ENCODE peak calls at places on chromosome 22, in nine cellular contexts. U is HFF-Myc; J is stimulated activated CD8-positive, alpha-beta memory T cell treated with anti-CD3 and anti-CD28 coated beads, Interleukin-2, amount 100 ng/mL, for 48 hours; H is foreskin fibroblast; W is AG10803; R is thoracic aorta; E is activated naive CD8-positive, alpha-beta T cell treated with anti-CD3 and anti-CD28 coated beads, Interleukin-2, amount 50 U/mL, for 24 hours; Z is iris pigment epithelial cell; N is germinal center. I is an unnamed sample.

GRCh38 chr22:41576877-41577276 is 12.8 kb downstream of the PMM1 start:
- DNase-seq in U (no peak), J (peak; percentile 10), H (peak; percentile 48), W (peak; percentile 40), R (no peak), E (peak; percentile 41), Z (peak; percentile 58), N (peak; percentile 47), I (peak; percentile 95)

GRCh38 chr22:29022101-29022817 is 39.4 kb downstream of the C22orf31 start:
- DNase-seq in U (no peak), J (no peak), H (no peak), W (no peak), R (no peak), E (no peak), Z (no peak), N (no peak), I (no peak)

GRCh38 chr22:49753961-49754673 is 73.6 kb downstream of the BRD1 start:
- DNase-seq in U (no peak), J (no peak), H (no peak), W (no peak), R (no peak), E (no peak), Z (no peak), N (no peak), I (no peak)

GRCh38 chr22:41822289-41823057 is 10.4 kb upstream of the SREBF2 start:
- DNase-seq in U (peak; percentile 52), J (no peak), H (peak; percentile 50), W (peak; percentile 46), R (no peak), E (peak; percentile 38), Z (peak; percentile 81), N (peak; percentile 66), I (peak; percentile 79)

GRCh38 chr22:26516503-26516902 is 4.2 kb upstream of the TFIP11 start:
- DNase-seq in U (no peak), J (no peak), H (no peak), W (no peak), R (no peak), E (no peak), Z (no peak), N (no peak), I (no peak)

GRCh38 chr22:45882881-45883810 is 93.8 kb downstream of the WNT7B start:
- DNase-seq in U (no peak), J (no peak), H (no peak), W (no peak), R (no peak), E (no peak), Z (no peak), N (no peak), I (no peak)

GRCh38 chr22:34639911-34640310 is 426.0 kb upstream of the ISX start:
- DNase-seq in U (no peak), J (no peak), H (no peak), W (no peak), R (no peak), E (no peak), Z (no peak), N (no peak), I (no peak)

GRCh38 chr22:35567794-35568193 is 27.2 kb downstream of the RASD2 start:
- DNase-seq in U (no peak), J (no peak), H (no peak), W (no peak), R (no peak), E (no peak), Z (no peak), N (no peak), I (no peak)

I was measured in GM23338.